ENCODE peak calls at places on chromosomes 2 and 18, in eight cellular contexts. One of them, this sample, is unnamed.
A peak's percentile ranks its signal among the peaks of the same experiment; 100 is the strongest.

GRCh38 chr2:14516844-14517243 is 115.7 kb upstream of the LRATD1 start:
- DNase-seq in PC-3: peak; percentile 97
- DNase-seq in HCT116: no peak
- DNase-seq in neural progenitor cell: no peak
- DNase-seq in GM23338: no peak
- DNase-seq in SK-N-SH: no peak
- DNase-seq in OCI-LY7: no peak
- DNase-seq in hepatocyte: no peak
- DNase-seq in this sample: no peak

GRCh38 chr2:96146881-96147592 is 1.8 kb upstream of the DUSP2 start:
- DNase-seq in neural progenitor cell: no peak
- DNase-seq in hepatocyte: no peak
- DNase-seq in GM23338: no peak
- DNase-seq in OCI-LY7: no peak
- DNase-seq in SK-N-SH: peak; percentile 85
- DNase-seq in HCT116: no peak
- DNase-seq in PC-3: no peak
- DNase-seq in this sample: no peak

GRCh38 chr2:201558665-201559064 is 84.6 kb downstream of the TMEM237 start:
- DNase-seq in SK-N-SH: no peak
- DNase-seq in PC-3: no peak
- DNase-seq in hepatocyte: no peak
- DNase-seq in GM23338: peak; percentile 48
- DNase-seq in OCI-LY7: peak; percentile 7
- DNase-seq in neural progenitor cell: peak; percentile 15
- DNase-seq in HCT116: no peak
- DNase-seq in this sample: no peak

GRCh38 chr18:9135912-9136314 is 668 bp upstream of the ANKRD12 start:
- DNase-seq in HCT116: peak; percentile 43
- DNase-seq in SK-N-SH: no peak
- DNase-seq in OCI-LY7: peak; percentile 77
- DNase-seq in neural progenitor cell: peak; percentile 71
- DNase-seq in PC-3: peak; percentile 64
- DNase-seq in hepatocyte: peak; percentile 75
- DNase-seq in GM23338: peak; percentile 93
- DNase-seq in this sample: peak; percentile 93

GRCh38 chr2:202149953-202150352 is 76.9 kb downstream of the KIAA2012 start:
- DNase-seq in HCT116: no peak
- DNase-seq in GM23338: no peak
- DNase-seq in PC-3: no peak
- DNase-seq in neural progenitor cell: no peak
- DNase-seq in hepatocyte: no peak
- DNase-seq in OCI-LY7: no peak
- DNase-seq in SK-N-SH: no peak
- DNase-seq in this sample: no peak

GRCh38 chr2:132521321-132521720 is 104.7 kb downstream of the GPR39 start:
- DNase-seq in OCI-LY7: no peak
- DNase-seq in PC-3: no peak
- DNase-seq in GM23338: peak; percentile 3
- DNase-seq in SK-N-SH: no peak
- DNase-seq in hepatocyte: no peak
- DNase-seq in neural progenitor cell: no peak
- DNase-seq in HCT116: no peak
- DNase-seq in this sample: no peak

GRCh38 chr18:24894880-24895279 is 434.4 kb downstream of the HRH4 start:
- DNase-seq in HCT116: no peak
- DNase-seq in SK-N-SH: peak; percentile 36
- DNase-seq in neural progenitor cell: no peak
- DNase-seq in OCI-LY7: no peak
- DNase-seq in GM23338: no peak
- DNase-seq in hepatocyte: no peak
- DNase-seq in PC-3: no peak
- DNase-seq in this sample: no peak

GRCh38 chr18:70290482-70291294 is 1.8 kb downstream of the SOCS6 start:
- DNase-seq in neural progenitor cell: no peak
- DNase-seq in OCI-LY7: no peak
- DNase-seq in hepatocyte: no peak
- DNase-seq in GM23338: no peak
- DNase-seq in HCT116: no peak
- DNase-seq in SK-N-SH: no peak
- DNase-seq in PC-3: no peak
- DNase-seq in this sample: no peak

GRCh38 chr2:77910136-77910535 is 388.0 kb upstream of the LRRTM4 start:
- DNase-seq in PC-3: no peak
- DNase-seq in GM23338: no peak
- DNase-seq in hepatocyte: no peak
- DNase-seq in SK-N-SH: no peak
- DNase-seq in HCT116: no peak
- DNase-seq in neural progenitor cell: no peak
- DNase-seq in OCI-LY7: no peak
- DNase-seq in this sample: no peak

GRCh38 chr18:2997846-2998599 is 14.9 kb downstream of the LPIN2 start:
- DNase-seq in SK-N-SH: no peak
- DNase-seq in hepatocyte: no peak
- DNase-seq in HCT116: no peak
- DNase-seq in OCI-LY7: no peak
- DNase-seq in PC-3: no peak
- DNase-seq in GM23338: no peak
- DNase-seq in neural progenitor cell: no peak
- DNase-seq in this sample: no peak

GRCh38 chr2:238418999-238419546 is 7.7 kb upstream of the ASB1 start:
- DNase-seq in SK-N-SH: no peak
- DNase-seq in neural progenitor cell: no peak
- DNase-seq in hepatocyte: no peak
- DNase-seq in PC-3: no peak
- DNase-seq in GM23338: no peak
- DNase-seq in HCT116: no peak
- DNase-seq in OCI-LY7: no peak
- DNase-seq in this sample: no peak

GRCh38 chr18:31419457-31419932 is 28.0 kb upstream of the DSG3 start:
- DNase-seq in GM23338: no peak
- DNase-seq in OCI-LY7: no peak
- DNase-seq in neural progenitor cell: no peak
- DNase-seq in HCT116: peak; percentile 66
- DNase-seq in SK-N-SH: no peak
- DNase-seq in PC-3: no peak
- DNase-seq in hepatocyte: no peak
- DNase-seq in this sample: no peak

GRCh38 chr2:151632993-151633592 is 101.2 kb downstream of the NEB start:
- DNase-seq in PC-3: peak; percentile 51
- DNase-seq in neural progenitor cell: no peak
- DNase-seq in OCI-LY7: peak; percentile 27
- DNase-seq in GM23338: peak; percentile 65
- DNase-seq in hepatocyte: no peak
- DNase-seq in HCT116: peak; percentile 3
- DNase-seq in SK-N-SH: peak; percentile 10
- DNase-seq in this sample: peak; percentile 48
- TF ChIP-seq CTCF in PC-3: peak; percentile 73
- TF ChIP-seq CTCF in neural progenitor cell: peak; percentile 52
- TF ChIP-seq CTCF in OCI-LY7: peak; percentile 84
- TF ChIP-seq CTCF in GM23338: peak; percentile 84
- TF ChIP-seq CTCF in hepatocyte: peak; percentile 53
- TF ChIP-seq CTCF in HCT116: peak; percentile 26
- TF ChIP-seq CTCF in SK-N-SH: peak; percentile 71
- TF ChIP-seq CTCF in this sample: peak; percentile 51

DNA sequence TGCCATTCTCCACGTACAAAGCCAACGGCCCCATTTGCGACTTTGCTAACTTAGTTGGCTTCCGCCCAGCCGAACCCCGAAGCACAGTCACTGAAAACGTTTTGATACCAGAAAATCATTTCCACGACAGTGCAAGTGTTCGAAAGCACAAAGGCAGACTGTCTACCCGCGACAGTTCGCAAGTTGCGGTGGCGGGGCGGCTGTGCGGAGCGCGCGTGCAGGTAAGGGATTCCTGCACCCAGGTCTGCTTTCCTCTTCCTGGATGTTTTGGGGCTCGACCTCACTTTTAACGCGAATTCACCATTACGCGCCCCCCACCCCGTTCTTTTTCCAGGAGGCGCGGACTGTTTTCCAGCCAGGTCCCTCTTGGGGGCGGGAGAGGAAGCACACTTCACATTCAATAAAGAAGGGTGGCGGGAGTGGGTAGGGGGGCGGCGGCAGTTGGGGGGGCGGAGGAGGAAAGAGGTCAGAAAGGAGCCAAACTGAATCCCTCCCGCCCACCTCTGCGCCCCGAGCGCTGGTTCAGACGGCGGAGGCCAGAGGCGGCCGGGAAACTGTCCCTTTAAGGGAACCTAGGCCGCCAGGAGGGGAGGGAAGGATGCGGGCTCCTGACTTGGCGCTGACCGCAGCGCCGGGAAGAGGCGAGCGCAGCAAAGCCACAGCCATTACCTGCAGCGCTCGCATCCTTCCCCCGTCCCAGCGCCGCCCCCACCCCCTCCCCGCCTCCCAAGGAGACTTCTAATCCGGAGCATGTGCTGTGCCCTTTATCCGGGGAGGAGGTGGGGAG is 107.5 kb upstream of the KCTD1 start:
- DNase-seq in neural progenitor cell: peak; percentile 76
- DNase-seq in OCI-LY7: no peak
- DNase-seq in HCT116: no peak
- DNase-seq in GM23338: peak; percentile 86
- DNase-seq in hepatocyte: peak; percentile 77
- DNase-seq in PC-3: peak; percentile 59
- DNase-seq in SK-N-SH: peak; percentile 81
- DNase-seq in this sample: peak; percentile 12
- TF ChIP-seq EZH2phosphoT487 in neural progenitor cell: peak; percentile 70
- TF ChIP-seq EZH2phosphoT487 in OCI-LY7: peak; percentile 94
- TF ChIP-seq EZH2phosphoT487 in HCT116: no peak
- TF ChIP-seq EZH2phosphoT487 in GM23338: no peak
- TF ChIP-seq EZH2phosphoT487 in hepatocyte: no peak
- TF ChIP-seq EZH2phosphoT487 in PC-3: no peak
- TF ChIP-seq EZH2phosphoT487 in SK-N-SH: no peak
- TF ChIP-seq EZH2phosphoT487 in this sample: no peak

DNA sequence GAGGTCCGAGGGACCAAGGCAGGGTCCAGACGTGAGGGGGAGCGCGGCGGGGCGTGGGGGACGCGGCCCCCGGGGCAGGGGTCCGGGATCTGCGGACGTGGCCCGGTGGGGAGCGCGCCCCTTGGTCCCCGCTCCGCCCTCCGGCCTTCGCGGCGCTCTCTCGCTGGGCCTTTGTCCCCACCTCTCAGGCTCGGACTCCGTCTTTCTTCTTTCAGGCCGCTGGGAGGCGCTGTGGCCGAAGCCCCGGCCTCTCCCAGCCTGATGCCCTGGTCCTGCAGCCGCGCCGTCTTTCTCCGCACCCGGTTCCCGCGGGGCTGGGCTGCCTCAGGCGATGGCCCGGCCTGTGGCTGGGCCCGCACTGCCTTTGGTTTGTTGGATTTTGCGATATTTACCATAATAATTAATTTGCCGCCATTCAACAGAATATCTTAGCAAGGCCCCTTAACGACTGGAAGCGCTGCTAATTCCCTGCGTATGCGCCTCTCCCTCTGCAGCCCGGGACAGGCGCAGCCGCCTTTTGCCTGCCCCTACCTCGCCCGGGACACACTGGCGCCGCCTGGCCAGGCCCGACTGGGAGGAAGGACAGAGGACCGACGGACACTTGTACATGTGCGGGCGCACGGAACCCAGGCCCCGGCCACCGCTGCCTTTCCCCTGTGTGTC is 10.8 kb downstream of the SIX3 start:
- DNase-seq in HCT116: peak; percentile 31
- DNase-seq in GM23338: peak; percentile 92
- DNase-seq in OCI-LY7: peak; percentile 26
- DNase-seq in hepatocyte: peak; percentile 84
- DNase-seq in neural progenitor cell: peak; percentile 94
- DNase-seq in SK-N-SH: peak; percentile 76
- DNase-seq in PC-3: peak; percentile 43
- DNase-seq in this sample: peak; percentile 69
- TF ChIP-seq CTCF in HCT116: peak; percentile 72
- TF ChIP-seq CTCF in GM23338: peak; percentile 71
- TF ChIP-seq CTCF in OCI-LY7: peak; percentile 76
- TF ChIP-seq CTCF in hepatocyte: peak; percentile 75
- TF ChIP-seq CTCF in neural progenitor cell: peak; percentile 87
- TF ChIP-seq CTCF in SK-N-SH: peak; percentile 34
- TF ChIP-seq CTCF in PC-3: peak; percentile 70
- TF ChIP-seq CTCF in this sample: peak; percentile 74

GRCh38 chr2:233572468-233572867 is 5.9 kb upstream of the USP40 start:
- DNase-seq in SK-N-SH: no peak
- DNase-seq in GM23338: no peak
- DNase-seq in HCT116: no peak
- DNase-seq in PC-3: no peak
- DNase-seq in OCI-LY7: no peak
- DNase-seq in neural progenitor cell: no peak
- DNase-seq in hepatocyte: no peak
- DNase-seq in this sample: no peak

GRCh38 chr2:233566141-233566956 is at the start of gene USP40:
- DNase-seq in GM23338: peak; percentile 96
- DNase-seq in neural progenitor cell: peak; percentile 94
- DNase-seq in OCI-LY7: no peak
- DNase-seq in PC-3: peak; percentile 91
- DNase-seq in hepatocyte: peak; percentile 95
- DNase-seq in HCT116: peak; percentile 85
- DNase-seq in SK-N-SH: peak; percentile 90
- DNase-seq in this sample: peak; percentile 31

GRCh38 chr2:233571462-233571861 is 4.9 kb upstream of the USP40 start:
- DNase-seq in neural progenitor cell: no peak
- DNase-seq in PC-3: no peak
- DNase-seq in OCI-LY7: no peak
- DNase-seq in HCT116: no peak
- DNase-seq in SK-N-SH: no peak
- DNase-seq in GM23338: no peak
- DNase-seq in hepatocyte: no peak
- DNase-seq in this sample: no peak

GRCh38 chr2:233565685-233566140 is 869 bp downstream of the USP40 start:
- DNase-seq in OCI-LY7: no peak
- DNase-seq in hepatocyte: no peak
- DNase-seq in HCT116: no peak
- DNase-seq in neural progenitor cell: no peak
- DNase-seq in PC-3: no peak
- DNase-seq in GM23338: no peak
- DNase-seq in SK-N-SH: no peak
- DNase-seq in this sample: peak; percentile 7

DNA sequence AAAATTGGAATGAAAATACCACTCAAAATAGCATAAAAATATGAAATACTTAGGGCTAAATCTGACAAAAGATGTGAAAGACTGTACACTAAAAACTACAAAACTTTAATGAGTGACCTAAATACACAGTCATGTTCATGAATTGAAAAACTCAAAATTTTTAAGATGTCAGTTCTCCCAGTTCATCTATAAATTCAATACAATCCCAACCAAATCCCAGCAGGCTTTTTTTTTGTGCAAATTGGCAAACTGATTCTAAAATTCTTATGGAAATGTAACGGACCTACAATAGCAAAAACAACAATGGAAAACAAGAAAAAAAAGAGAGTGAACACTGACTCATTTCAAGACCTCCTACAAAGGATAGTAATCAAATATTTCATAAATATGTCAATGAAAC is 4.4 kb upstream of the USP40 start:
- DNase-seq in GM23338: no peak
- DNase-seq in neural progenitor cell: no peak
- DNase-seq in HCT116: no peak
- DNase-seq in OCI-LY7: no peak
- DNase-seq in SK-N-SH: no peak
- DNase-seq in PC-3: no peak
- DNase-seq in hepatocyte: no peak
- DNase-seq in this sample: no peak
- TF ChIP-seq EZH2phosphoT487 in GM23338: no peak
- TF ChIP-seq EZH2phosphoT487 in neural progenitor cell: no peak
- TF ChIP-seq EZH2phosphoT487 in HCT116: no peak
- TF ChIP-seq EZH2phosphoT487 in OCI-LY7: no peak
- TF ChIP-seq EZH2phosphoT487 in SK-N-SH: no peak
- TF ChIP-seq EZH2phosphoT487 in PC-3: no peak
- TF ChIP-seq EZH2phosphoT487 in hepatocyte: no peak
- TF ChIP-seq EZH2phosphoT487 in this sample: no peak